ENCODE peak calls at places on chromosomes 16 and 17, in six cellular contexts. One of them, this sample, is unnamed.

GRCh38 chr17:17420561-17421269 is 56.1 kb upstream of the MED9 start:
- DNase-seq in cardiac muscle cell: peak; percentile 98
- DNase-seq in CD8-positive, alpha-beta memory T cell: no peak
- DNase-seq in fibroblast of lung: peak; percentile 63
- DNase-seq in aorta: peak; percentile 63
- DNase-seq in heart left ventricle: peak; percentile 90
- DNase-seq in this sample: no peak

GRCh38 chr17:81635431-81635830 is 1.5 kb downstream of the NPLOC4 start:
- DNase-seq in cardiac muscle cell: no peak
- DNase-seq in fibroblast of lung: no peak
- DNase-seq in heart left ventricle: no peak
- DNase-seq in CD8-positive, alpha-beta memory T cell: no peak
- DNase-seq in aorta: no peak
- DNase-seq in this sample: no peak

GRCh38 chr17:70687421-70687820 is 518.1 kb downstream of the KCNJ2 start:
- DNase-seq in aorta: no peak
- DNase-seq in cardiac muscle cell: no peak
- DNase-seq in heart left ventricle: no peak
- DNase-seq in CD8-positive, alpha-beta memory T cell: no peak
- DNase-seq in fibroblast of lung: no peak
- DNase-seq in this sample: no peak

GRCh38 chr17:50468120-50469004 is at the start of gene CHAD:
- DNase-seq in heart left ventricle: no peak
- DNase-seq in CD8-positive, alpha-beta memory T cell: no peak
- DNase-seq in aorta: no peak
- DNase-seq in cardiac muscle cell: peak; percentile 34
- DNase-seq in fibroblast of lung: no peak
- DNase-seq in this sample: no peak

GRCh38 chr16:22688930-22689329 is 125.0 kb upstream of the HS3ST2 start:
- DNase-seq in fibroblast of lung: no peak
- DNase-seq in aorta: no peak
- DNase-seq in CD8-positive, alpha-beta memory T cell: no peak
- DNase-seq in heart left ventricle: no peak
- DNase-seq in cardiac muscle cell: no peak
- DNase-seq in this sample: no peak

GRCh38 chr16:24685539-24686432 is 43.7 kb upstream of the TNRC6A start:
- DNase-seq in cardiac muscle cell: peak; percentile 93
- DNase-seq in aorta: peak; percentile 86
- DNase-seq in heart left ventricle: peak; percentile 78
- DNase-seq in fibroblast of lung: peak; percentile 76
- DNase-seq in CD8-positive, alpha-beta memory T cell: no peak
- DNase-seq in this sample: peak; percentile 72

GRCh38 chr17:51491416-51491815 is 231.1 kb downstream of the UTP18 start:
- DNase-seq in fibroblast of lung: no peak
- DNase-seq in heart left ventricle: no peak
- DNase-seq in aorta: no peak
- DNase-seq in CD8-positive, alpha-beta memory T cell: no peak
- DNase-seq in cardiac muscle cell: no peak
- DNase-seq in this sample: no peak

GRCh38 chr16:732936-733335 is 6.0 kb downstream of the HAGHL start:
- DNase-seq in CD8-positive, alpha-beta memory T cell: no peak
- DNase-seq in heart left ventricle: no peak
- DNase-seq in fibroblast of lung: no peak
- DNase-seq in aorta: no peak
- DNase-seq in cardiac muscle cell: no peak
- DNase-seq in this sample: no peak

GRCh38 chr16:46895399-46896313 is 11.5 kb downstream of the GPT2 start:
- DNase-seq in cardiac muscle cell: no peak
- DNase-seq in CD8-positive, alpha-beta memory T cell: no peak
- DNase-seq in heart left ventricle: no peak
- DNase-seq in aorta: no peak
- DNase-seq in fibroblast of lung: no peak
- DNase-seq in this sample: no peak

GRCh38 chr16:48173877-48174276 is 18.1 kb upstream of the ABCC12 start:
- DNase-seq in fibroblast of lung: no peak
- DNase-seq in aorta: no peak
- DNase-seq in heart left ventricle: no peak
- DNase-seq in cardiac muscle cell: no peak
- DNase-seq in CD8-positive, alpha-beta memory T cell: no peak
- DNase-seq in this sample: no peak

GRCh38 chr17:49610883-49611584 is 35.4 kb downstream of the NXPH3 start:
- DNase-seq in fibroblast of lung: no peak
- DNase-seq in heart left ventricle: no peak
- DNase-seq in cardiac muscle cell: no peak
- DNase-seq in aorta: no peak
- DNase-seq in CD8-positive, alpha-beta memory T cell: no peak
- DNase-seq in this sample: no peak

GRCh38 chr16:17571499-17572093 is 100.8 kb upstream of the XYLT1 start:
- DNase-seq in CD8-positive, alpha-beta memory T cell: no peak
- DNase-seq in aorta: no peak
- DNase-seq in fibroblast of lung: no peak
- DNase-seq in heart left ventricle: no peak
- DNase-seq in cardiac muscle cell: no peak
- DNase-seq in this sample: no peak

GRCh38 chr16:70391881-70392481 is 45.3 kb downstream of the DDX19A start:
- DNase-seq in CD8-positive, alpha-beta memory T cell: no peak
- DNase-seq in aorta: peak; percentile 55
- DNase-seq in fibroblast of lung: peak; percentile 69
- DNase-seq in cardiac muscle cell: peak; percentile 32
- DNase-seq in heart left ventricle: peak; percentile 59
- DNase-seq in this sample: peak; percentile 82

GRCh38 chr17:80315517-80316182 is 55.0 kb downstream of the RNF213 start:
- DNase-seq in CD8-positive, alpha-beta memory T cell: no peak
- DNase-seq in fibroblast of lung: no peak
- DNase-seq in heart left ventricle: no peak
- DNase-seq in aorta: no peak
- DNase-seq in cardiac muscle cell: no peak
- DNase-seq in this sample: no peak

GRCh38 chr17:80311216-80311827 is 50.7 kb downstream of the RNF213 start:
- DNase-seq in fibroblast of lung: no peak
- DNase-seq in aorta: no peak
- DNase-seq in CD8-positive, alpha-beta memory T cell: no peak
- DNase-seq in cardiac muscle cell: no peak
- DNase-seq in heart left ventricle: no peak
- DNase-seq in this sample: no peak

GRCh38 chr17:80313160-80313829 is 52.6 kb downstream of the RNF213 start:
- DNase-seq in cardiac muscle cell: no peak
- DNase-seq in CD8-positive, alpha-beta memory T cell: no peak
- DNase-seq in heart left ventricle: no peak
- DNase-seq in fibroblast of lung: no peak
- DNase-seq in aorta: no peak
- DNase-seq in this sample: no peak

GRCh38 chr17:80316431-80316830 is 55.8 kb downstream of the RNF213 start:
- DNase-seq in aorta: no peak
- DNase-seq in cardiac muscle cell: no peak
- DNase-seq in fibroblast of lung: no peak
- DNase-seq in heart left ventricle: no peak
- DNase-seq in CD8-positive, alpha-beta memory T cell: no peak
- DNase-seq in this sample: no peak

GRCh38 chr17:80312621-80313135 is 52.0 kb downstream of the RNF213 start:
- DNase-seq in fibroblast of lung: no peak
- DNase-seq in cardiac muscle cell: no peak
- DNase-seq in heart left ventricle: no peak
- DNase-seq in aorta: no peak
- DNase-seq in CD8-positive, alpha-beta memory T cell: no peak
- DNase-seq in this sample: no peak
- H3K36me3 ChIP-seq in fibroblast of lung: peaks cover 35% of the 10 kb centered on the region
- H3K36me3 ChIP-seq in cardiac muscle cell: no peaks in the 10 kb centered on the region
- H3K36me3 ChIP-seq in heart left ventricle: peaks cover 60% of the 10 kb centered on the region
- H3K36me3 ChIP-seq in aorta: peaks cover 5% of the 10 kb centered on the region
- H3K36me3 ChIP-seq in CD8-positive, alpha-beta memory T cell: peaks cover 69% of the 10 kb centered on the region
- H3K36me3 ChIP-seq in this sample: no peaks in the 10 kb centered on the region

DNA sequence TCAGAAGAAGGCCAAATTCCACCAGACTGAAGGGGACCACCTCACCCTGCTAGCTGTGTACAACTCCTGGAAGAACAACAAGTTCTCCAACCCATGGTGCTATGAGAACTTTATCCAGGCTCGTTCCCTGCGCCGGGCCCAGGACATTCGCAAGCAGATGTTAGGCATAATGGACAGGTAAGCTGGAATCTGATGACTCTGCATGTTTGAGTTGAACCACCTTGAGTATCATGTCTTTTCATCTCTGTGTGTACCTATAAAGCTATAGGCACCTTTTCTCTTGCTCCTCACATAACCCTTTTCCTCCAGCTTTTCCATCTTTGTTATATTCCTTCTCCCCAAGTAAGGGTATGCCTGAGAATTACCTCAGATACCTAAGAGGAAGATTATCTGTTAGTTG is 24.8 kb downstream of the ETV4 start:
- DNase-seq in CD8-positive, alpha-beta memory T cell: no peak
- DNase-seq in fibroblast of lung: no peak
- DNase-seq in aorta: no peak
- DNase-seq in heart left ventricle: no peak
- DNase-seq in cardiac muscle cell: no peak
- DNase-seq in this sample: no peak
- H3K36me3 ChIP-seq in CD8-positive, alpha-beta memory T cell: peaks cover 80% of the 10 kb centered on the region
- H3K36me3 ChIP-seq in fibroblast of lung: peaks cover 20% of the 10 kb centered on the region
- H3K36me3 ChIP-seq in aorta: peaks cover 7% of the 10 kb centered on the region
- H3K36me3 ChIP-seq in heart left ventricle: peaks cover 84% of the 10 kb centered on the region
- H3K36me3 ChIP-seq in cardiac muscle cell: peaks cover 58% of the 10 kb centered on the region
- H3K36me3 ChIP-seq in this sample: no peaks in the 10 kb centered on the region

GRCh38 chr16:15885560-15886001 is 2.8 kb downstream of the CEP20 start:
- DNase-seq in CD8-positive, alpha-beta memory T cell: no peak
- DNase-seq in fibroblast of lung: peak; percentile 42
- DNase-seq in aorta: no peak
- DNase-seq in cardiac muscle cell: no peak
- DNase-seq in heart left ventricle: no peak
- DNase-seq in this sample: no peak

GRCh38 chr16:15880909-15881308 is 7.5 kb downstream of the CEP20 start:
- DNase-seq in CD8-positive, alpha-beta memory T cell: no peak
- DNase-seq in heart left ventricle: no peak
- DNase-seq in cardiac muscle cell: no peak
- DNase-seq in fibroblast of lung: no peak
- DNase-seq in aorta: no peak
- DNase-seq in this sample: no peak

GRCh38 chr16:15880434-15880833 is 8.0 kb downstream of the CEP20 start:
- DNase-seq in aorta: no peak
- DNase-seq in heart left ventricle: no peak
- DNase-seq in fibroblast of lung: no peak
- DNase-seq in CD8-positive, alpha-beta memory T cell: no peak
- DNase-seq in cardiac muscle cell: no peak
- DNase-seq in this sample: no peak

GRCh38 chr16:15881794-15882379 is 6.5 kb downstream of the CEP20 start:
- DNase-seq in aorta: no peak
- DNase-seq in fibroblast of lung: no peak
- DNase-seq in heart left ventricle: no peak
- DNase-seq in cardiac muscle cell: no peak
- DNase-seq in CD8-positive, alpha-beta memory T cell: no peak
- DNase-seq in this sample: no peak

DNA sequence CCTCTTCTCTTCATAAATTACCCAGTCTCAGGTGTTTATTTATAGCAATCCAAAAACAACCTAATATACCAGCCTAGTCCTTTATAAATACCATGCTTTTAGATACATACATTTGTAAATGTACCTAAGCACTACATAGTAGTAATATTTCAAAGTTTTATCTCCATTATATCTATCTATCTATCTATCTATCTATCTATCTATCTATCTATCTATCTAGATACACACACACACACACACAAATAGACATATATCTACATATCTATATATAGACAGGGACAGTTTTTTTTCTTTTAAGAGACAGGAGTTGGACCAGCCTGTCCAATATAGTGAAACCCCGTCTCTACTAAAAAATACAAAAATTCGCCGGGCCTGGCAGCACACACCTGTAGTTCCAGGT is 5.8 kb downstream of the CEP20 start:
- DNase-seq in fibroblast of lung: no peak
- DNase-seq in aorta: no peak
- DNase-seq in heart left ventricle: no peak
- DNase-seq in cardiac muscle cell: no peak
- DNase-seq in CD8-positive, alpha-beta memory T cell: no peak
- DNase-seq in this sample: no peak
- H3K36me3 ChIP-seq in fibroblast of lung: peaks cover 5% of the 10 kb centered on the region
- H3K36me3 ChIP-seq in aorta: no peaks in the 10 kb centered on the region
- H3K36me3 ChIP-seq in heart left ventricle: peaks cover 10% of the 10 kb centered on the region
- H3K36me3 ChIP-seq in cardiac muscle cell: peaks cover 14% of the 10 kb centered on the region
- H3K36me3 ChIP-seq in CD8-positive, alpha-beta memory T cell: peaks cover 18% of the 10 kb centered on the region
- H3K36me3 ChIP-seq in this sample: no peaks in the 10 kb centered on the region

GRCh38 chr16:15751940-15752339 is 101.9 kb downstream of the NDE1 start:
- DNase-seq in CD8-positive, alpha-beta memory T cell: no peak
- DNase-seq in fibroblast of lung: no peak
- DNase-seq in heart left ventricle: no peak
- DNase-seq in aorta: no peak
- DNase-seq in cardiac muscle cell: no peak
- DNase-seq in this sample: no peak

GRCh38 chr16:15757630-15758251 is 99.1 kb downstream of the MYH11 start:
- DNase-seq in cardiac muscle cell: no peak
- DNase-seq in fibroblast of lung: no peak
- DNase-seq in CD8-positive, alpha-beta memory T cell: no peak
- DNase-seq in heart left ventricle: no peak
- DNase-seq in aorta: no peak
- DNase-seq in this sample: no peak

GRCh38 chr16:15757075-15757386 is 99.8 kb downstream of the MYH11 start:
- DNase-seq in aorta: no peak
- DNase-seq in fibroblast of lung: no peak
- DNase-seq in CD8-positive, alpha-beta memory T cell: no peak
- DNase-seq in heart left ventricle: no peak
- DNase-seq in cardiac muscle cell: peak; percentile 16
- DNase-seq in this sample: no peak

GRCh38 chr16:15752717-15753488 is 102.9 kb downstream of the NDE1 start:
- DNase-seq in CD8-positive, alpha-beta memory T cell: no peak
- DNase-seq in cardiac muscle cell: no peak
- DNase-seq in fibroblast of lung: no peak
- DNase-seq in heart left ventricle: no peak
- DNase-seq in aorta: no peak
- DNase-seq in this sample: no peak

DNA sequence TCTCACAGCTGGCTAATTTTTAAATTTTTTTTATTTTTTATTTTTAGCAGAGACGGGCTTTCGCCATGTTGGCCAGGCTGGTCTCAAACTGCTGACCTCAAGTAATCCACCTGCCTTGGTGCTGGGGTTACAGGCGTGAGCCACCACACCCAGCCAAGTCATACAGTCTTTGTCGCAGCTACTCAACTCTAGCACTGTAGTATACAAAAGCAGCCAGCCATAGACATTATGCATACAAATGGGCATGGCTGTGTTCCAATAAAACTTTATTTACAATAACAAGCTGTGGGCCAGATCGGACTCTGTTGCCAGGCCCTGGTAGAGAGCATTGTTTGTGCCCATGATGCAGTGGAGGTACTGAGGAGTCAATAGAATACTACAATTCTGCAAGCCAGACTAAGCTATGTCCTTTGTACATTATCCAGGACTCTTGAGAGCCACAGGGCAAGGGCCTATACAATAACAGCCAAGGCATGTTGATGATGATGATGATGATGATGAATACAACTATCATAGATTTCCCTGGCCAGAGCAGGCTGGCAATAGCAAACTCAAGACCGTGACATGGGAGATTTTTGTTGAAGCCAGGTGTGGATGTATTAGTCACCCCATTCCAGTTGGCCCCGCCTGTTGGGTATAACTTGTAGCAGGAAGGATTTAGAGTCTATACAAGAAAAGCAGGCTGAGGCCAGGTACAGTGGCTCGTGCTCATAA is 101.8 kb downstream of the MYH11 start:
- DNase-seq in heart left ventricle: no peak
- DNase-seq in cardiac muscle cell: no peak
- DNase-seq in aorta: no peak
- DNase-seq in fibroblast of lung: no peak
- DNase-seq in CD8-positive, alpha-beta memory T cell: no peak
- DNase-seq in this sample: no peak
- H3K36me3 ChIP-seq in heart left ventricle: no peaks in the 10 kb centered on the region
- H3K36me3 ChIP-seq in cardiac muscle cell: no peaks in the 10 kb centered on the region
- H3K36me3 ChIP-seq in aorta: peaks cover 8% of the 10 kb centered on the region
- H3K36me3 ChIP-seq in fibroblast of lung: no peaks in the 10 kb centered on the region
- H3K36me3 ChIP-seq in CD8-positive, alpha-beta memory T cell: no peaks in the 10 kb centered on the region
- H3K36me3 ChIP-seq in this sample: no peaks in the 10 kb centered on the region

This sample was measured in testis.